ENCODE peak calls at places on chromosomes 12 and 14, in five cellular contexts. One of them, this sample, is unnamed.

GRCh38 chr12:57740656-57741412 is 2.3 kb upstream of the AGAP2 start:
- DNase-seq in RWPE1: no peak
- DNase-seq in AG09309: no peak
- DNase-seq in astrocyte: no peak
- DNase-seq in HFFc6: no peak
- DNase-seq in this sample: no peak

GRCh38 chr12:63007726-63008125 is 72.8 kb upstream of the PPM1H start:
- DNase-seq in RWPE1: no peak
- DNase-seq in AG09309: no peak
- DNase-seq in astrocyte: no peak
- DNase-seq in HFFc6: no peak
- DNase-seq in this sample: no peak

GRCh38 chr12:96501139-96501741 is 11.9 kb downstream of the CFAP54 start:
- DNase-seq in RWPE1: peak; percentile 90
- DNase-seq in AG09309: no peak
- DNase-seq in astrocyte: peak; percentile 64
- DNase-seq in HFFc6: peak; percentile 30
- DNase-seq in this sample: no peak

GRCh38 chr14:54565236-54566151 is 1.4 kb upstream of the SAMD4A start:
- DNase-seq in RWPE1: peak; percentile 90
- DNase-seq in AG09309: peak; percentile 73
- DNase-seq in astrocyte: peak; percentile 80
- DNase-seq in HFFc6: peak; percentile 89
- DNase-seq in this sample: peak; percentile 88

GRCh38 chr12:117525766-117526165 is 164.3 kb upstream of the NOS1 start:
- DNase-seq in RWPE1: no peak
- DNase-seq in AG09309: no peak
- DNase-seq in astrocyte: no peak
- DNase-seq in HFFc6: no peak
- DNase-seq in this sample: no peak

GRCh38 chr12:105272152-105272551 is 36.2 kb upstream of the APPL2 start:
- DNase-seq in RWPE1: no peak
- DNase-seq in AG09309: no peak
- DNase-seq in astrocyte: no peak
- DNase-seq in HFFc6: no peak
- DNase-seq in this sample: no peak

GRCh38 chr12:62866451-62867082 is 68.4 kb downstream of the PPM1H start:
- DNase-seq in RWPE1: peak; percentile 25
- DNase-seq in AG09309: peak; percentile 28
- DNase-seq in astrocyte: peak; percentile 89
- DNase-seq in HFFc6: peak; percentile 88
- DNase-seq in this sample: no peak

GRCh38 chr14:38730420-38730819 is 372.6 kb downstream of the SEC23A start:
- DNase-seq in RWPE1: no peak
- DNase-seq in AG09309: no peak
- DNase-seq in astrocyte: no peak
- DNase-seq in HFFc6: no peak
- DNase-seq in this sample: no peak

GRCh38 chr12:19971396-19971802 is 396.9 kb upstream of the PDE3A start:
- DNase-seq in RWPE1: no peak
- DNase-seq in AG09309: no peak
- DNase-seq in astrocyte: peak; percentile 94
- DNase-seq in HFFc6: no peak
- DNase-seq in this sample: no peak

GRCh38 chr14:54652188-54652889 is 85.4 kb downstream of the SAMD4A start:
- DNase-seq in RWPE1: peak; percentile 95
- DNase-seq in AG09309: peak; percentile 99
- DNase-seq in astrocyte: peak; percentile 100
- DNase-seq in HFFc6: peak; percentile 99
- DNase-seq in this sample: peak; percentile 96

GRCh38 chr12:91332305-91332704 is 149.7 kb upstream of the DCN start:
- DNase-seq in RWPE1: no peak
- DNase-seq in AG09309: no peak
- DNase-seq in astrocyte: no peak
- DNase-seq in HFFc6: no peak
- DNase-seq in this sample: no peak

GRCh38 chr12:63150255-63151060 is 543 bp downstream of the AVPR1A start:
- DNase-seq in RWPE1: no peak
- DNase-seq in AG09309: no peak
- DNase-seq in astrocyte: no peak
- DNase-seq in HFFc6: no peak
- DNase-seq in this sample: no peak

GRCh38 chr12:1873531-1874149 is 44.8 kb downstream of the CACNA2D4 start:
- DNase-seq in RWPE1: no peak
- DNase-seq in AG09309: no peak
- DNase-seq in astrocyte: no peak
- DNase-seq in HFFc6: no peak
- DNase-seq in this sample: no peak

GRCh38 chr12:43206396-43206795 is 345.6 kb downstream of the ADAMTS20 start:
- DNase-seq in RWPE1: peak; percentile 54
- DNase-seq in AG09309: no peak
- DNase-seq in astrocyte: peak; percentile 83
- DNase-seq in HFFc6: no peak
- DNase-seq in this sample: no peak

GRCh38 chr12:25276199-25276937 is 25.6 kb upstream of the KRAS start:
- DNase-seq in RWPE1: peak; percentile 68
- DNase-seq in AG09309: peak; percentile 34
- DNase-seq in astrocyte: peak; percentile 90
- DNase-seq in HFFc6: peak; percentile 82
- DNase-seq in this sample: peak; percentile 49

GRCh38 chr14:97978336-97978735 is 1181.2 kb downstream of the VRK1 start:
- DNase-seq in RWPE1: peak; percentile 81
- DNase-seq in AG09309: no peak
- DNase-seq in astrocyte: peak; percentile 61
- DNase-seq in HFFc6: peak; percentile 28
- DNase-seq in this sample: no peak

GRCh38 chr12:129423041-129423580 is 480.7 kb downstream of the TMEM132D start:
- DNase-seq in RWPE1: no peak
- DNase-seq in AG09309: no peak
- DNase-seq in astrocyte: no peak
- DNase-seq in HFFc6: no peak
- DNase-seq in this sample: no peak

GRCh38 chr12:102120886-102121285 is 903 bp downstream of the PARPBP start:
- DNase-seq in RWPE1: peak; percentile 32
- DNase-seq in AG09309: no peak
- DNase-seq in astrocyte: peak; percentile 16
- DNase-seq in HFFc6: peak; percentile 46
- DNase-seq in this sample: no peak

GRCh38 chr12:64178122-64178521 is 44.0 kb downstream of the KICS2 start:
- DNase-seq in RWPE1: peak; percentile 48
- DNase-seq in AG09309: no peak
- DNase-seq in astrocyte: peak; percentile 94
- DNase-seq in HFFc6: peak; percentile 70
- DNase-seq in this sample: no peak

GRCh38 chr14:90726656-90727055 is 89.6 kb downstream of the TTC7B start:
- DNase-seq in RWPE1: peak; percentile 34
- DNase-seq in AG09309: no peak
- DNase-seq in astrocyte: peak; percentile 60
- DNase-seq in HFFc6: peak; percentile 5
- DNase-seq in this sample: no peak

GRCh38 chr12:31369712-31370521 is 44.0 kb upstream of the SINHCAF start:
- DNase-seq in RWPE1: no peak
- DNase-seq in AG09309: no peak
- DNase-seq in astrocyte: peak; percentile 31
- DNase-seq in HFFc6: no peak
- DNase-seq in this sample: peak; percentile 56

GRCh38 chr12:126337556-126337955 is 1272.3 kb downstream of the AACS start:
- DNase-seq in RWPE1: peak; percentile 9
- DNase-seq in AG09309: peak; percentile 85
- DNase-seq in astrocyte: peak; percentile 94
- DNase-seq in HFFc6: peak; percentile 44
- DNase-seq in this sample: peak; percentile 96

GRCh38 chr14:101508196-101508947 is 52.9 kb upstream of the DIO3 start:
- DNase-seq in RWPE1: no peak
- DNase-seq in AG09309: no peak
- DNase-seq in astrocyte: no peak
- DNase-seq in HFFc6: no peak
- DNase-seq in this sample: no peak

GRCh38 chr12:42145552-42146215 is 1.0 kb upstream of the GXYLT1 start:
- DNase-seq in RWPE1: no peak
- DNase-seq in AG09309: no peak
- DNase-seq in astrocyte: no peak
- DNase-seq in HFFc6: no peak
- DNase-seq in this sample: no peak

GRCh38 chr14:44607701-44608100 is 100.6 kb upstream of the FSCB start:
- DNase-seq in RWPE1: no peak
- DNase-seq in AG09309: no peak
- DNase-seq in astrocyte: no peak
- DNase-seq in HFFc6: no peak
- DNase-seq in this sample: no peak

GRCh38 chr12:106696071-106696470 is 78.4 kb upstream of the RIC8B start:
- DNase-seq in RWPE1: no peak
- DNase-seq in AG09309: no peak
- DNase-seq in astrocyte: no peak
- DNase-seq in HFFc6: no peak
- DNase-seq in this sample: no peak

DNA sequence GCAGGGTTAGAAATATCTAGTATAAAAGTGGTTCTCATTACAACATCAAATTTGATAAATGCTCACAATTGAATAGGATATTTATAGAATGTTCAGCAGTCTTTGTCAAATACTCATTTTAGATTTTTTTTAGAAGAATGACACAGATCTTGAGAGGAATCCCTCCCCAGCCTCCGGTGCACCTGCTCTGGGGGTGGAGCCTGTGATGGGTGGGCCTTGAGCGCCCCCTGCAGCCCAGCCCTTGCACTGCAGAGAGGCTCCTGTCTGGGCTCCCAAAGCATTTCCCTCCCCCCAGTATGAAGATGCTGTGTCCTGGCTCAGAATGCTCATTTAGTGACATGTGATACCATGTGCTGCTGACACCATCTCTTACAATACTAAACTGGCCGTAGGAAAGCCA is 792.3 kb downstream of the TMEM121 start:
- DNase-seq in RWPE1: no peak
- DNase-seq in AG09309: no peak
- DNase-seq in astrocyte: no peak
- DNase-seq in HFFc6: no peak
- DNase-seq in this sample: no peak
- TF ChIP-seq CTCF in RWPE1: no peak
- TF ChIP-seq CTCF in AG09309: no peak
- TF ChIP-seq CTCF in astrocyte: no peak
- TF ChIP-seq CTCF in HFFc6: no peak
- TF ChIP-seq CTCF in this sample: no peak

DNA sequence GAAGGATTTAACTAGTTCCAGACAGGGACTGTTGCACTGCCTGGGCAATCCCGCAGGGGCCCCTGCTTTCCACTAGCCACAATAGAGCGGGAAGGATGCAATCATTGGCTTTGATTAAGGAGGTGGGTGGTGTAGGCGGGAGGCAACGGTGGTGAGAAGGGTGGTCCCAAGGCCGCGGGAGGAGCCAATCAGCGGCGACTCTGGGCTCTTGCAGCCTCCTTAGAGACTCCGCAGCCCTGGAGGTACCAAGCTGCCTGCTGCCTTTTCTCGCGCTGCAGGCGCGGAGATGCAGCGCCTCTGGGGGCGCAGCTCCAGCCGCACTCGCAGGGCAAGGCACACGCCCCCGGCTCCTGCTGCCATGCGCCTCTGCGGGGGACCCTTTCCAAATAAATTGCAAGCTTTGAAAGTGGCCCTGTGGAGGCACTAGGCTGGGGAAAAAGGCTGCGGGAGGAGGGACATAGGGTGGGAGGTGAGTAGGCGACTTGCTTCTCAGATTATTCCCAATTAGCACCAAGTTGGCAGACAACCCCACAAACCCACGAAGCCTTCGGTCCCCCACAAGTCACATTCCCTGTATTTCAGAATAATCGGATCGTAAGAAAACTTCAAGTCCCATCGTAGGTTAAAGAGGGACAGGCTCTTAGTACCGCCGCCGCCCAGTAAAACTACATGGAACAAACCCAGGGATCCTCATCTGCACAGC is 860 bp upstream of the KCNA1 start:
- DNase-seq in RWPE1: no peak
- DNase-seq in AG09309: no peak
- DNase-seq in astrocyte: peak; percentile 18
- DNase-seq in HFFc6: no peak
- DNase-seq in this sample: no peak
- TF ChIP-seq CTCF in RWPE1: no peak
- TF ChIP-seq CTCF in AG09309: no peak
- TF ChIP-seq CTCF in astrocyte: peak; percentile 16
- TF ChIP-seq CTCF in HFFc6: no peak
- TF ChIP-seq CTCF in this sample: no peak

GRCh38 chr12:111064154-111064553 is 143.8 kb upstream of the MYL2 start:
- DNase-seq in RWPE1: no peak
- DNase-seq in AG09309: no peak
- DNase-seq in astrocyte: no peak
- DNase-seq in HFFc6: no peak
- DNase-seq in this sample: no peak
- TF ChIP-seq CTCF in RWPE1: no peak
- TF ChIP-seq CTCF in AG09309: no peak
- TF ChIP-seq CTCF in astrocyte: no peak
- TF ChIP-seq CTCF in HFFc6: no peak
- TF ChIP-seq CTCF in this sample: no peak

GRCh38 chr12:127487031-127487430 is 779.9 kb upstream of the TMEM132C start:
- DNase-seq in RWPE1: no peak
- DNase-seq in AG09309: no peak
- DNase-seq in astrocyte: peak; percentile 51
- DNase-seq in HFFc6: peak; percentile 17
- DNase-seq in this sample: no peak

GRCh38 chr12:127482950-127483349 is 784.0 kb upstream of the TMEM132C start:
- DNase-seq in RWPE1: no peak
- DNase-seq in AG09309: no peak
- DNase-seq in astrocyte: no peak
- DNase-seq in HFFc6: no peak
- DNase-seq in this sample: no peak

GRCh38 chr12:127489055-127489454 is 777.9 kb upstream of the TMEM132C start:
- DNase-seq in RWPE1: no peak
- DNase-seq in AG09309: no peak
- DNase-seq in astrocyte: no peak
- DNase-seq in HFFc6: no peak
- DNase-seq in this sample: no peak

GRCh38 chr12:127480775-127481314 is 786.1 kb upstream of the TMEM132C start:
- DNase-seq in RWPE1: no peak
- DNase-seq in AG09309: no peak
- DNase-seq in astrocyte: no peak
- DNase-seq in HFFc6: no peak
- DNase-seq in this sample: no peak

GRCh38 chr12:127485528-127485927 is 781.4 kb upstream of the TMEM132C start:
- DNase-seq in RWPE1: peak; percentile 68
- DNase-seq in AG09309: peak; percentile 87
- DNase-seq in astrocyte: peak; percentile 85
- DNase-seq in HFFc6: peak; percentile 96
- DNase-seq in this sample: peak; percentile 69
- TF ChIP-seq CTCF in RWPE1: no peak
- TF ChIP-seq CTCF in AG09309: peak; percentile 80
- TF ChIP-seq CTCF in astrocyte: peak; percentile 52
- TF ChIP-seq CTCF in HFFc6: peak; percentile 75
- TF ChIP-seq CTCF in this sample: peak; percentile 53

DNA sequence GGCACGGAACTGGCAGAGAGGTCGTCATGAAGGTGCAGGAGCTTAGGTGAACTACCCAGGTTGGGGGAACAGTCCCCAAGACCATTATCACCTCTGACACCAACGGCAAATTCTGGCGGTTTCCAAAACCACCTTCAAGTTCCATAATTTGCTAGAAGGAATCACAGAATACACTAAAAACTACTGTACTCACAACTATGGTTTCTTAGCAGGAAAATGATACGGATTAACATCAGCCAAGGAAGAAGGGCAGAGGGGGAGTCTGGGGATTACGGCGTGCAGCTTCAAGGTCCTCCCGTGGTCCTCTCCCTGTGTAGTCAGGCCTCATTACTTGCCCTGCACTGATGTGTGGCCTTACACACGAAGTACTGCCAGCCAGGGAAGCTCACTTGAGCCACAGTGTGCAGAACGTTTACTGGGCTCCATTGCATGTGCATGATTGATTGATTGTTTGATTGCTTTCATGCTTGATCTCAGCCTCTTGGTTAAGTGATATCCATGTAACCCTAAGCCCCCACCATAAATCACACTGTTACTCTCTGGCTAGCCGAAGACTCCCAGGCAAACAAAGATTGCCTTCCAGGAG is 813 bp upstream of the STX2 start:
- DNase-seq in RWPE1: no peak
- DNase-seq in AG09309: no peak
- DNase-seq in astrocyte: no peak
- DNase-seq in HFFc6: no peak
- DNase-seq in this sample: no peak
- TF ChIP-seq CTCF in RWPE1: no peak
- TF ChIP-seq CTCF in AG09309: no peak
- TF ChIP-seq CTCF in astrocyte: no peak
- TF ChIP-seq CTCF in HFFc6: peak; percentile 28
- TF ChIP-seq CTCF in this sample: no peak

This sample was measured in AG09319.